ENCODE peak calls at places on chromosome 16, in five cellular contexts. One of them, this sample, is unnamed.

GRCh38 chr16:9199312-9199711 is 107.9 kb downstream of the HAPSTR1 start:
- DNase-seq in pancreas: no peak
- DNase-seq in GM12864: no peak
- DNase-seq in neural crest cell: no peak
- DNase-seq in tibial nerve: no peak
- DNase-seq in this sample: no peak

GRCh38 chr16:57000271-57001025 is 11.1 kb downstream of the NLRC5 start:
- DNase-seq in tibial nerve: no peak
- DNase-seq in neural crest cell: no peak
- DNase-seq in GM12864: no peak
- DNase-seq in pancreas: no peak
- DNase-seq in this sample: no peak

GRCh38 chr16:30805056-30805369 is 18.0 kb upstream of the ZNF629 start:
- DNase-seq in pancreas: no peak
- DNase-seq in neural crest cell: no peak
- DNase-seq in tibial nerve: no peak
- DNase-seq in GM12864: no peak
- DNase-seq in this sample: peak; percentile 49

GRCh38 chr16:79993810-79994209 is 393.3 kb upstream of the MAF start:
- DNase-seq in GM12864: no peak
- DNase-seq in tibial nerve: no peak
- DNase-seq in neural crest cell: no peak
- DNase-seq in pancreas: no peak
- DNase-seq in this sample: no peak

GRCh38 chr16:4415538-4416199 is 727 bp downstream of the CORO7 start:
- DNase-seq in tibial nerve: no peak
- DNase-seq in neural crest cell: no peak
- DNase-seq in GM12864: no peak
- DNase-seq in pancreas: peak; percentile 39
- DNase-seq in this sample: peak; percentile 53

GRCh38 chr16:79599837-79600635 is 501 bp downstream of the MAF start:
- DNase-seq in neural crest cell: peak; percentile 49
- DNase-seq in pancreas: peak; percentile 32
- DNase-seq in GM12864: no peak
- DNase-seq in tibial nerve: no peak
- DNase-seq in this sample: peak; percentile 77

GRCh38 chr16:81610144-81610842 is 165.7 kb downstream of the CMIP start:
- DNase-seq in GM12864: no peak
- DNase-seq in tibial nerve: peak; percentile 73
- DNase-seq in pancreas: no peak
- DNase-seq in neural crest cell: no peak
- DNase-seq in this sample: no peak

GRCh38 chr16:27429981-27430441 is 28.0 kb downstream of the IL21R start:
- DNase-seq in tibial nerve: no peak
- DNase-seq in neural crest cell: no peak
- DNase-seq in GM12864: no peak
- DNase-seq in pancreas: no peak
- DNase-seq in this sample: peak; percentile 4

GRCh38 chr16:2425008-2425518 is 4.2 kb upstream of the CCNF start:
- DNase-seq in pancreas: no peak
- DNase-seq in neural crest cell: no peak
- DNase-seq in GM12864: no peak
- DNase-seq in tibial nerve: no peak
- DNase-seq in this sample: no peak

GRCh38 chr16:4375717-4376116 is 4.1 kb downstream of the VASN start:
- DNase-seq in GM12864: no peak
- DNase-seq in neural crest cell: no peak
- DNase-seq in pancreas: peak; percentile 54
- DNase-seq in tibial nerve: no peak
- DNase-seq in this sample: no peak

GRCh38 chr16:15523092-15523541 is 88.7 kb downstream of the BMERB1 start:
- DNase-seq in GM12864: no peak
- DNase-seq in pancreas: no peak
- DNase-seq in neural crest cell: no peak
- DNase-seq in tibial nerve: no peak
- DNase-seq in this sample: no peak

GRCh38 chr16:4979736-4980660 is 21.9 kb downstream of the SEC14L5 start:
- DNase-seq in neural crest cell: no peak
- DNase-seq in GM12864: no peak
- DNase-seq in tibial nerve: no peak
- DNase-seq in pancreas: no peak
- DNase-seq in this sample: no peak

GRCh38 chr16:85699224-85699558 is 10.4 kb upstream of the GINS2 start:
- DNase-seq in neural crest cell: no peak
- DNase-seq in GM12864: no peak
- DNase-seq in tibial nerve: no peak
- DNase-seq in pancreas: no peak
- DNase-seq in this sample: no peak

GRCh38 chr16:19499481-19499880 is 22.4 kb downstream of the GDE1 start:
- DNase-seq in tibial nerve: no peak
- DNase-seq in GM12864: no peak
- DNase-seq in pancreas: no peak
- DNase-seq in neural crest cell: no peak
- DNase-seq in this sample: no peak

GRCh38 chr16:17451835-17452234 is 18.9 kb downstream of the XYLT1 start:
- DNase-seq in GM12864: no peak
- DNase-seq in neural crest cell: no peak
- DNase-seq in pancreas: no peak
- DNase-seq in tibial nerve: no peak
- DNase-seq in this sample: no peak

GRCh38 chr16:52997922-52998321 is 54.8 kb downstream of the CHD9NB start:
- DNase-seq in tibial nerve: no peak
- DNase-seq in pancreas: no peak
- DNase-seq in neural crest cell: no peak
- DNase-seq in GM12864: no peak
- DNase-seq in this sample: no peak

GRCh38 chr16:47581114-47581513 is 120.0 kb downstream of the PHKB start:
- DNase-seq in neural crest cell: no peak
- DNase-seq in pancreas: no peak
- DNase-seq in tibial nerve: no peak
- DNase-seq in GM12864: no peak
- DNase-seq in this sample: no peak

GRCh38 chr16:70529051-70529777 is 5.6 kb downstream of the SF3B3 start:
- DNase-seq in pancreas: no peak
- DNase-seq in neural crest cell: no peak
- DNase-seq in GM12864: no peak
- DNase-seq in tibial nerve: no peak
- DNase-seq in this sample: no peak

GRCh38 chr16:84817206-84817605 is 2.6 kb upstream of the CRISPLD2 start:
- DNase-seq in GM12864: no peak
- DNase-seq in neural crest cell: no peak
- DNase-seq in pancreas: no peak
- DNase-seq in tibial nerve: no peak
- DNase-seq in this sample: no peak

GRCh38 chr16:4535627-4536108 is 2.9 kb downstream of the CDIP1 start:
- DNase-seq in pancreas: no peak
- DNase-seq in GM12864: no peak
- DNase-seq in tibial nerve: no peak
- DNase-seq in neural crest cell: no peak
- DNase-seq in this sample: no peak

GRCh38 chr16:86517652-86518258 is 7.4 kb downstream of the FOXF1 start:
- DNase-seq in neural crest cell: peak; percentile 63
- DNase-seq in pancreas: no peak
- DNase-seq in GM12864: no peak
- DNase-seq in tibial nerve: peak; percentile 49
- DNase-seq in this sample: peak; percentile 83

GRCh38 chr16:4839942-4840341 is 7.1 kb downstream of the GLYR1 start:
- DNase-seq in GM12864: no peak
- DNase-seq in tibial nerve: no peak
- DNase-seq in pancreas: no peak
- DNase-seq in neural crest cell: no peak
- DNase-seq in this sample: no peak

GRCh38 chr16:28183930-28184329 is 27.8 kb downstream of the XPO6 start:
- DNase-seq in tibial nerve: no peak
- DNase-seq in pancreas: peak; percentile 7
- DNase-seq in GM12864: no peak
- DNase-seq in neural crest cell: no peak
- DNase-seq in this sample: no peak

GRCh38 chr16:4780235-4780634 is 7.9 kb downstream of the SEPTIN12 start:
- DNase-seq in tibial nerve: no peak
- DNase-seq in pancreas: no peak
- DNase-seq in GM12864: no peak
- DNase-seq in neural crest cell: no peak
- DNase-seq in this sample: no peak

GRCh38 chr16:31145398-31145990 is 4.4 kb downstream of the PRSS36 start:
- DNase-seq in neural crest cell: no peak
- DNase-seq in tibial nerve: no peak
- DNase-seq in pancreas: no peak
- DNase-seq in GM12864: no peak
- DNase-seq in this sample: no peak

GRCh38 chr16:60230666-60231065 is 1496.5 kb upstream of the GOT2 start:
- DNase-seq in GM12864: no peak
- DNase-seq in pancreas: no peak
- DNase-seq in neural crest cell: no peak
- DNase-seq in tibial nerve: no peak
- DNase-seq in this sample: no peak

GRCh38 chr16:84557504-84557903 is 53.0 kb upstream of the MEAK7 start:
- DNase-seq in neural crest cell: no peak
- DNase-seq in tibial nerve: no peak
- DNase-seq in GM12864: no peak
- DNase-seq in pancreas: no peak
- DNase-seq in this sample: no peak

GRCh38 chr16:88064011-88064888 is 113.0 kb downstream of the BANP start:
- DNase-seq in GM12864: no peak
- DNase-seq in tibial nerve: no peak
- DNase-seq in pancreas: no peak
- DNase-seq in neural crest cell: no peak
- DNase-seq in this sample: peak; percentile 4

GRCh38 chr16:88064889-88065746 is 113.9 kb downstream of the BANP start:
- DNase-seq in neural crest cell: no peak
- DNase-seq in tibial nerve: no peak
- DNase-seq in pancreas: no peak
- DNase-seq in GM12864: no peak
- DNase-seq in this sample: no peak

GRCh38 chr16:88062341-88062861 is 111.2 kb downstream of the BANP start:
- DNase-seq in neural crest cell: no peak
- DNase-seq in GM12864: no peak
- DNase-seq in tibial nerve: no peak
- DNase-seq in pancreas: no peak
- DNase-seq in this sample: no peak

GRCh38 chr16:88061346-88062110 is 110.3 kb downstream of the BANP start:
- DNase-seq in pancreas: no peak
- DNase-seq in GM12864: no peak
- DNase-seq in tibial nerve: no peak
- DNase-seq in neural crest cell: no peak
- DNase-seq in this sample: no peak

DNA sequence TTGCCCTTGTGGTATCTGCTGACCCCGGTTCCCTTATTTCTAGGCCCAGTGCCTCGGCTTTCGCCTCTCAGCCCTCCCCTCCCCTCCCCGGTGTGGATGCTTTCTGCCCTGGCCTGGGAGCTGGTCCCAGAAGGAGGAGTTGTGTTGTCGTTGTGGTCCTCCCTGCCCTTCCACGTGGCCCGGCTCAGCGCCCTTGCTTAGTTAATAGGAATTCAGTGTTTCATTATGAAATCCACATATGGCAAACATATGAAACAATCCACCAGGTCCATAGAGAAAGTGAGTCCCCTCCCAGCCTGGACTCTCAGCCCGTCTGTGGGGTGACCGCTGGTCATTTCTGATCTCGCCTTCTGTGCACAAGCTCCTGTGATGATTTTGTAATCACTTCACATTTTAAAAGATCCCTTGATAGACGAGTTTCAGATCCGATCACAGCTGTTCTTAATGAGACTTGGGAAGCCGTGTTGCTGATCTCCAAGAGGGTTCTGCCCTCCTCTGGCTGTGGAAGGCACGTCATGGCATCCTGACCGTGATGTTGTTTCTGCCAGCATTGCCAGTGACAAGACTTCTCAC is 112.1 kb downstream of the BANP start:
- DNase-seq in GM12864: no peak
- DNase-seq in tibial nerve: peak; percentile 38
- DNase-seq in pancreas: no peak
- DNase-seq in neural crest cell: no peak
- DNase-seq in this sample: no peak
- TF ChIP-seq CTCF in GM12864: no peak
- TF ChIP-seq CTCF in tibial nerve: peak; percentile 37
- TF ChIP-seq CTCF in pancreas: no peak
- TF ChIP-seq CTCF in neural crest cell: no peak
- TF ChIP-seq CTCF in this sample: no peak

DNA sequence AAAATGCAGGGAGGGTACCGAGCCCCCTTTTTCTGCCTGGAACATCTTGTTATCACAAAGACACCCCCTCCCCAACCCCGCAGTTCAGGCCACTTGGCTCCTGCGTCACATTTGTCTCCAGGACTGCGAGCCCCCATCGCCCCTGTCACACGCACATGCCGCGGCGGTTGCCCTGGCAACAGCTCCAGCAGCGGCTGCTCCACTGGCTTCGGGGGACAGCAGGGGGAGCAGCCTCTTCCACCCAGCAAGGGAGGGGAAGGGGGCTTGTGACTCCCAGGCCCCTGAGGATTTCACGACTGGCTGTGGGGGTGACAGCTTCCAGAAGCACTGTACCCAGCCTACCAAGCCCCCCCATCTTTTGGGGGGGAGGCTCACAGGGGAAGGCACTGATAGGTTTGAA is 2.6 kb downstream of the BAIAP3 start:
- DNase-seq in tibial nerve: no peak
- DNase-seq in GM12864: no peak
- DNase-seq in neural crest cell: peak; percentile 58
- DNase-seq in pancreas: no peak
- DNase-seq in this sample: peak; percentile 68
- TF ChIP-seq CTCF in tibial nerve: no peak
- TF ChIP-seq CTCF in GM12864: no peak
- TF ChIP-seq CTCF in neural crest cell: no peak
- TF ChIP-seq CTCF in pancreas: no peak
- TF ChIP-seq CTCF in this sample: no peak

GRCh38 chr16:88068476-88069396 is 117.5 kb downstream of the BANP start:
- DNase-seq in pancreas: no peak
- DNase-seq in neural crest cell: no peak
- DNase-seq in GM12864: no peak
- DNase-seq in tibial nerve: no peak
- DNase-seq in this sample: peak; percentile 19
- TF ChIP-seq CTCF in pancreas: no peak
- TF ChIP-seq CTCF in neural crest cell: no peak
- TF ChIP-seq CTCF in GM12864: peak; percentile 1
- TF ChIP-seq CTCF in tibial nerve: no peak
- TF ChIP-seq CTCF in this sample: no peak

DNA sequence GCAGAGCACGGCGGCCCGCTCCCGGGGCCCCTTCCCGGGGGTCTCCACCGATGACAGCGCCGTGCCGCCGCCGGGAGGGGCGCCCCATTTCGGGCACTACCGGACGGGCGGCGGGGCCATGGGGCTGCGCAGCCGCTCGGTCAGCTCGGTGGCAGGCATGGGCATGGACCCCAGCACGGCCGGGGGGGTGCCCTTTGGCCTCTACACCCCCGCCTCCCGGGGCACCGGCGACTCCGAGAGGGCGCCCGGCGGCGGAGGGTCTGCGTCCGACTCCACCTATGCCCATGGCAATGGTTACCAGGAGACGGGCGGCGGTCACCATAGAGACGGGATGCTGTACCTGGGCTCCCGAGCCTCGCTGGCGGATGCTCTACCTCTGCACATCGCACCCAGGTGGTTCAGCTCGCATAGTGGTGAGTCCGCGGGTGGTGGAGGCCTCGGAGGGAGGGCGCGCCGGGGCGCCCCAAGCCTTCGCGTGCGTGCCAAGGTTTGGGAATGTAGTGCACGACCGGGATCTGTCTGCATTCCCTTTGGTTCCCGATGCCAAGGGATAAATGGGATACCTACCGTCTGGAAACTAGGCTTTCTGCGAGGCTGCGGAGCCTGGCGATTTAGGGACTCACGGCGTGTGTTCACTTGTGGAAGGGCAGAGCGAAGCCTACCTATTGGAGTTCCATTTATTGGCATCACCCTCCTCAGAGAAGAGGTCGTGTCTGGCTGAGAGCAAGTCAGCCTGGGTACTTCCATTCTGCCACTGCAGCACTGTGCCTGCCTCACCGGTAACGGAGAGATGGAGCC is 1.1 kb downstream of the ZNRF1 start:
- DNase-seq in neural crest cell: peak; percentile 7
- DNase-seq in tibial nerve: no peak
- DNase-seq in GM12864: no peak
- DNase-seq in pancreas: peak; percentile 61
- DNase-seq in this sample: peak; percentile 62
- TF ChIP-seq CTCF in neural crest cell: no peak
- TF ChIP-seq CTCF in tibial nerve: no peak
- TF ChIP-seq CTCF in GM12864: peak; percentile 4
- TF ChIP-seq CTCF in pancreas: no peak
- TF ChIP-seq CTCF in this sample: no peak